ENCODE peak calls at places on chromosome 7, in five cellular contexts. One of them, this sample, is unnamed.

GRCh38 chr7:91668217-91668616 is 212.3 kb downstream of the MTERF1 start:
- DNase-seq in hepatocyte: no peak
- DNase-seq in GM23248: no peak
- DNase-seq in stomach: no peak
- DNase-seq in Panc1: no peak
- DNase-seq in this sample: no peak

GRCh38 chr7:128879939-128880746 is 17.5 kb downstream of the ATP6V1F start:
- DNase-seq in stomach: peak
- DNase-seq in hepatocyte: peak
- DNase-seq in GM23248: peak
- DNase-seq in Panc1: no peak
- DNase-seq in this sample: peak

GRCh38 chr7:101237206-101238067 is at the start of gene CLDN15:
- DNase-seq in stomach: no peak
- DNase-seq in GM23248: peak
- DNase-seq in hepatocyte: peak
- DNase-seq in Panc1: no peak
- DNase-seq in this sample: peak

GRCh38 chr7:155190608-155191536 is 106.8 kb upstream of the INSIG1 start:
- DNase-seq in GM23248: peak
- DNase-seq in Panc1: no peak
- DNase-seq in hepatocyte: peak
- DNase-seq in stomach: peak
- DNase-seq in this sample: no peak

GRCh38 chr7:133003052-133003910 is 78.6 kb downstream of the CHCHD3 start:
- DNase-seq in Panc1: no peak
- DNase-seq in hepatocyte: no peak
- DNase-seq in stomach: no peak
- DNase-seq in GM23248: no peak
- DNase-seq in this sample: no peak

GRCh38 chr7:46549892-46550639 is 629.0 kb upstream of the IGFBP3 start:
- DNase-seq in stomach: no peak
- DNase-seq in GM23248: no peak
- DNase-seq in Panc1: no peak
- DNase-seq in hepatocyte: no peak
- DNase-seq in this sample: no peak

GRCh38 chr7:79272066-79272669 is 181.3 kb downstream of the MAGI2 start:
- DNase-seq in Panc1: no peak
- DNase-seq in GM23248: peak
- DNase-seq in hepatocyte: peak
- DNase-seq in stomach: no peak
- DNase-seq in this sample: no peak

GRCh38 chr7:116194115-116194514 is 16.2 kb upstream of the TES start:
- DNase-seq in hepatocyte: no peak
- DNase-seq in GM23248: peak
- DNase-seq in Panc1: no peak
- DNase-seq in stomach: no peak
- DNase-seq in this sample: no peak

GRCh38 chr7:116952640-116953371 is 495 bp upstream of the ST7 start:
- DNase-seq in Panc1: peak
- DNase-seq in hepatocyte: peak
- DNase-seq in stomach: peak
- DNase-seq in GM23248: peak
- DNase-seq in this sample: no peak

GRCh38 chr7:129574487-129574886 is 37.0 kb upstream of the NRF1 start:
- DNase-seq in stomach: no peak
- DNase-seq in GM23248: peak
- DNase-seq in Panc1: no peak
- DNase-seq in hepatocyte: no peak
- DNase-seq in this sample: no peak

GRCh38 chr7:3065724-3066143 is 22.1 kb upstream of the CARD11 start:
- DNase-seq in Panc1: peak
- DNase-seq in stomach: peak
- DNase-seq in GM23248: peak
- DNase-seq in hepatocyte: peak
- DNase-seq in this sample: no peak

GRCh38 chr7:150901160-150902035 is 49.1 kb downstream of the AOC1 start:
- DNase-seq in Panc1: no peak
- DNase-seq in stomach: no peak
- DNase-seq in hepatocyte: peak
- DNase-seq in GM23248: no peak
- DNase-seq in this sample: peak

GRCh38 chr7:16989883-16990413 is 108.2 kb upstream of the AGR3 start:
- DNase-seq in Panc1: peak
- DNase-seq in stomach: peak
- DNase-seq in GM23248: peak
- DNase-seq in hepatocyte: peak
- DNase-seq in this sample: peak

GRCh38 chr7:155000795-155001194 is 2.1 kb downstream of the PAXIP1 start:
- DNase-seq in GM23248: no peak
- DNase-seq in Panc1: no peak
- DNase-seq in stomach: no peak
- DNase-seq in hepatocyte: no peak
- DNase-seq in this sample: no peak

GRCh38 chr7:5450549-5451327 is 27.1 kb upstream of the TNRC18 start:
- DNase-seq in GM23248: peak
- DNase-seq in hepatocyte: peak
- DNase-seq in Panc1: no peak
- DNase-seq in stomach: peak
- DNase-seq in this sample: peak

GRCh38 chr7:46937826-46938225 is 644.1 kb downstream of the TNS3 start:
- DNase-seq in Panc1: no peak
- DNase-seq in hepatocyte: no peak
- DNase-seq in stomach: no peak
- DNase-seq in GM23248: no peak
- DNase-seq in this sample: no peak

GRCh38 chr7:140326116-140326928 is 72.0 kb downstream of the SLC37A3 start:
- DNase-seq in GM23248: peak
- DNase-seq in hepatocyte: peak
- DNase-seq in stomach: peak
- DNase-seq in Panc1: peak
- DNase-seq in this sample: peak

GRCh38 chr7:28060371-28060950 is 120.1 kb downstream of the JAZF1 start:
- DNase-seq in hepatocyte: no peak
- DNase-seq in stomach: no peak
- DNase-seq in Panc1: no peak
- DNase-seq in GM23248: no peak
- DNase-seq in this sample: no peak

GRCh38 chr7:39924122-39924521 is 25.9 kb upstream of the CDK13 start:
- DNase-seq in GM23248: no peak
- DNase-seq in hepatocyte: no peak
- DNase-seq in Panc1: no peak
- DNase-seq in stomach: no peak
- DNase-seq in this sample: no peak

GRCh38 chr7:24718977-24719491 is 38.2 kb downstream of the GSDME start:
- DNase-seq in stomach: no peak
- DNase-seq in hepatocyte: no peak
- DNase-seq in Panc1: no peak
- DNase-seq in GM23248: no peak
- DNase-seq in this sample: no peak

GRCh38 chr7:155455776-155456516 is 2.0 kb upstream of the EN2 start:
- DNase-seq in hepatocyte: no peak
- DNase-seq in GM23248: no peak
- DNase-seq in stomach: no peak
- DNase-seq in Panc1: no peak
- DNase-seq in this sample: no peak

GRCh38 chr7:101856488-101857357 is 39.3 kb downstream of the CUX1 start:
- DNase-seq in GM23248: peak
- DNase-seq in stomach: peak
- DNase-seq in Panc1: peak
- DNase-seq in hepatocyte: peak
- DNase-seq in this sample: peak

GRCh38 chr7:56091591-56091990 is 1.2 kb downstream of the PHKG1 start:
- DNase-seq in hepatocyte: no peak
- DNase-seq in stomach: no peak
- DNase-seq in Panc1: no peak
- DNase-seq in GM23248: peak
- DNase-seq in this sample: peak

GRCh38 chr7:48438196-48438595 is 266.9 kb downstream of the ABCA13 start:
- DNase-seq in stomach: no peak
- DNase-seq in GM23248: no peak
- DNase-seq in hepatocyte: no peak
- DNase-seq in Panc1: no peak
- DNase-seq in this sample: no peak

GRCh38 chr7:142581341-142581740 is 167.9 kb upstream of the PRSS1 start:
- DNase-seq in GM23248: peak
- DNase-seq in Panc1: no peak
- DNase-seq in stomach: no peak
- DNase-seq in hepatocyte: no peak
- DNase-seq in this sample: no peak

GRCh38 chr7:112411186-112411795 is 39.0 kb upstream of the IFRD1 start:
- DNase-seq in stomach: no peak
- DNase-seq in GM23248: peak
- DNase-seq in hepatocyte: peak
- DNase-seq in Panc1: no peak
- DNase-seq in this sample: no peak

GRCh38 chr7:13981070-13981469 is 8.4 kb downstream of the ETV1 start:
- DNase-seq in GM23248: peak
- DNase-seq in hepatocyte: peak
- DNase-seq in stomach: peak
- DNase-seq in Panc1: peak
- DNase-seq in this sample: peak

GRCh38 chr7:38335123-38335489 is 61.7 kb upstream of the TARP start:
- DNase-seq in Panc1: no peak
- DNase-seq in stomach: no peak
- DNase-seq in GM23248: no peak
- DNase-seq in hepatocyte: no peak
- DNase-seq in this sample: no peak

GRCh38 chr7:8190121-8190895 is 71.7 kb downstream of the ICA1 start:
- DNase-seq in Panc1: peak
- DNase-seq in GM23248: peak
- DNase-seq in hepatocyte: peak
- DNase-seq in stomach: peak
- DNase-seq in this sample: no peak

GRCh38 chr7:112533591-112533990 is 52.8 kb downstream of the LSMEM1 start:
- DNase-seq in GM23248: no peak
- DNase-seq in Panc1: no peak
- DNase-seq in hepatocyte: no peak
- DNase-seq in stomach: no peak
- DNase-seq in this sample: no peak

GRCh38 chr7:113087278-113087998 is 811 bp upstream of the GPR85 start:
- DNase-seq in stomach: no peak
- DNase-seq in hepatocyte: peak
- DNase-seq in GM23248: peak
- DNase-seq in Panc1: no peak
- DNase-seq in this sample: no peak

GRCh38 chr7:80821781-80822180 is 97.1 kb downstream of the SEMA3C start:
- DNase-seq in hepatocyte: peak
- DNase-seq in Panc1: no peak
- DNase-seq in stomach: no peak
- DNase-seq in GM23248: no peak
- DNase-seq in this sample: no peak

GRCh38 chr7:112965506-112965905 is 121.1 kb downstream of the GPR85 start:
- DNase-seq in stomach: no peak
- DNase-seq in hepatocyte: no peak
- DNase-seq in Panc1: no peak
- DNase-seq in GM23248: peak
- DNase-seq in this sample: no peak

GRCh38 chr7:50584793-50585399 is 19.7 kb upstream of the DDC start:
- DNase-seq in Panc1: no peak
- DNase-seq in stomach: no peak
- DNase-seq in GM23248: no peak
- DNase-seq in hepatocyte: no peak
- DNase-seq in this sample: no peak

GRCh38 chr7:106365252-106366005 is 80.6 kb upstream of the NAMPT start:
- DNase-seq in stomach: peak
- DNase-seq in Panc1: no peak
- DNase-seq in GM23248: no peak
- DNase-seq in hepatocyte: peak
- DNase-seq in this sample: no peak
- H3K27ac ChIP-seq in stomach: peak
- H3K27ac ChIP-seq in Panc1: no peak
- H3K27ac ChIP-seq in GM23248: no peak
- H3K27ac ChIP-seq in hepatocyte: peak
- H3K27ac ChIP-seq in this sample: no peak

DNA sequence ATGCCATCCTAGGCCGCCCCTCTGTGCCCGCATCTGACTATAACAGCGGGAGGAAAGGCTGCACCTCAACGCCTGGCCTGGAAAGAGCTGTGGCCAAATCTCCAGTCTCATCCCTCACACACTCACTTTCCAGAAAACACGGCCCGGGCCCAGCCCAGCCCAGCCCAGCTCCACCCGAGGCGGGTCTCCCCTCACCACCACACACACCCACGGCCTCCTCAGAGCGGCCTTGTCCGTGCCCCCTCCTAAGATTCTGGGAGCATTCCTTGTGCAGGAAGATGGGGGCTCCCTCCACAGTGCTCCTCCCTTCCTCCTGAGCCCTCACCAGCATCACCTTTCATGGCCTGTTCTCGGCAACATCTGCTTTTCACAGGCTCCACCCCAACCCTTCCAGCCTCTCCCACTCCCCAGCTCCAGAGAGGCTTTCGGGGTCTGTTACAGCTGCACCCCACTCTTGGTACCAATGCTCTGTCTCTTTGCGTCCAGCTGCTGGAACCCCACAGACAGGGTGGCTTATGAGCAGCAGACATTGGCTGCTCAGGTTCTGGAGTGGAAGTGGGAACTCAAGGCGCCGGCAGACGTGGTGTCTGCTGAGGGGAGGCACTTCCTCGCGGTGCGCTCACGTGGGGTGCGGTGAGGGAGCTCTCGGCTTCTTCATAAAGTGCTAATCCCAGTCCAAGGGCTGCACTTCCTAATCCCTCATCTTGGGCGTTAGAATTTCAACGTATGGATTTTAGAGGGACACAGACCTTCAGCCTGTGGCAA is 185.5 kb downstream of the ELFN1 start:
- DNase-seq in GM23248: no peak
- DNase-seq in hepatocyte: no peak
- DNase-seq in Panc1: no peak
- DNase-seq in stomach: no peak
- DNase-seq in this sample: no peak
- H3K27ac ChIP-seq in GM23248: no peak
- H3K27ac ChIP-seq in hepatocyte: no peak
- H3K27ac ChIP-seq in Panc1: no peak
- H3K27ac ChIP-seq in stomach: no peak
- H3K27ac ChIP-seq in this sample: no peak

GRCh38 chr7:157997471-157997870 is 590.2 kb downstream of the PTPRN2 start:
- DNase-seq in GM23248: no peak
- DNase-seq in hepatocyte: no peak
- DNase-seq in Panc1: no peak
- DNase-seq in stomach: no peak
- DNase-seq in this sample: no peak
- H3K27ac ChIP-seq in GM23248: no peak
- H3K27ac ChIP-seq in hepatocyte: no peak
- H3K27ac ChIP-seq in Panc1: no peak
- H3K27ac ChIP-seq in stomach: no peak
- H3K27ac ChIP-seq in this sample: no peak

GRCh38 chr7:134962270-134962669 is 24.0 kb upstream of the AGBL3 start:
- DNase-seq in stomach: no peak
- DNase-seq in hepatocyte: no peak
- DNase-seq in Panc1: no peak
- DNase-seq in GM23248: no peak
- DNase-seq in this sample: no peak
- H3K27ac ChIP-seq in stomach: no peak
- H3K27ac ChIP-seq in hepatocyte: peak
- H3K27ac ChIP-seq in Panc1: no peak
- H3K27ac ChIP-seq in GM23248: peak
- H3K27ac ChIP-seq in this sample: no peak

This sample was measured in heart left ventricle.